ENCODE peak calls at places on chromosome 17, in seven cellular contexts. F, C, Z, E, Q, B and A are unnamed samples.

GRCh38 chr17:59762022-59762825 is 54.8 kb downstream of the VMP1 start:
- DNase-seq in Z (peak; percentile 89), F (peak; percentile 89), C (no peak), E (peak; percentile 78), B (peak; percentile 83), Q (peak; percentile 83), A (peak; percentile 77)

GRCh38 chr17:50963139-50963538 is 97.0 kb upstream of the TOB1 start:
- DNase-seq in C (no peak), Z (no peak), B (no peak), F (no peak), E (no peak), Q (no peak), A (peak; percentile 80)

GRCh38 chr17:31415640-31416502 is 24.4 kb downstream of the RAB11FIP4 start:
- DNase-seq in Q (no peak), F (no peak), E (no peak), B (no peak), Z (no peak), C (no peak), A (no peak)

GRCh38 chr17:49315974-49316570 is 46.0 kb downstream of the ZNF652 start:
- DNase-seq in C (no peak), Z (peak; percentile 9), Q (no peak), E (peak; percentile 60), B (no peak), F (peak; percentile 27), A (no peak)

GRCh38 chr17:27218719-27219488 is 75.0 kb upstream of the WSB1 start:
- DNase-seq in C (no peak), E (no peak), B (no peak), F (no peak), Z (no peak), Q (no peak), A (no peak)

GRCh38 chr17:47945080-47945479 is 3.7 kb downstream of the PNPO start:
- DNase-seq in F (no peak), Q (no peak), Z (no peak), C (no peak), B (no peak), E (no peak), A (no peak)

GRCh38 chr17:58986005-58986404 is 120.7 kb downstream of the TRIM37 start:
- DNase-seq in B (no peak), Z (no peak), C (no peak), F (peak; percentile 11), Q (no peak), E (no peak), A (no peak)

GRCh38 chr17:65055708-65056638 is 567 bp downstream of the GNA13 start:
- DNase-seq in Z (peak; percentile 68), E (peak; percentile 50), B (peak; percentile 75), F (peak; percentile 22), C (peak; percentile 43), Q (peak; percentile 47), A (peak; percentile 70)

GRCh38 chr17:76383645-76384221 is 676 bp upstream of the SPHK1 start:
- DNase-seq in E (peak; percentile 37), Z (peak; percentile 84), Q (no peak), C (peak; percentile 74), F (peak; percentile 53), B (peak; percentile 68), A (peak; percentile 78)

GRCh38 chr17:29574732-29575510 is 6.4 kb downstream of the TP53I13 start:
- DNase-seq in Z (no peak), Q (no peak), C (no peak), F (no peak), B (no peak), E (no peak), A (no peak)

GRCh38 chr17:50565559-50566350 is 5.2 kb downstream of the CACNA1G start:
- DNase-seq in Q (no peak), F (peak; percentile 4), E (no peak), B (no peak), C (peak; percentile 82), Z (peak; percentile 54), A (no peak)

GRCh38 chr17:51128089-51128488 is 7.4 kb upstream of the SPAG9 start:
- DNase-seq in B (no peak), E (no peak), F (no peak), Z (peak; percentile 45), Q (no peak), C (no peak), A (no peak)

GRCh38 chr17:27996157-27997043 is 46.1 kb upstream of the NLK start:
- DNase-seq in Z (no peak), F (no peak), B (no peak), Q (no peak), E (no peak), C (no peak), A (no peak)

GRCh38 chr17:50372222-50372621 is 762 bp downstream of the MRPL27 start:
- DNase-seq in Q (no peak), C (no peak), B (no peak), E (no peak), Z (no peak), F (no peak), A (no peak)

GRCh38 chr17:20073056-20073979 is 64.2 kb downstream of the SPECC1 start:
- DNase-seq in B (no peak), F (peak; percentile 10), Z (no peak), E (no peak), C (no peak), Q (no peak), A (peak; percentile 41)

GRCh38 chr17:18182190-18182977 is 1.2 kb upstream of the ALKBH5 start:
- DNase-seq in F (no peak), E (no peak), Z (no peak), C (peak; percentile 46), Q (no peak), B (peak; percentile 16), A (peak; percentile 22)

GRCh38 chr17:71392715-71393567 is 727.9 kb upstream of the SOX9 start:
- DNase-seq in F (peak; percentile 74), C (no peak), Q (peak; percentile 30), B (no peak), E (peak; percentile 41), Z (no peak), A (peak; percentile 37)

GRCh38 chr17:57833597-57833939 is 16.3 kb downstream of the MRPS23 start:
- DNase-seq in F (no peak), E (no peak), Q (no peak), C (no peak), B (no peak), Z (no peak), A (no peak)

GRCh38 chr17:64240261-64240740 is 22.8 kb downstream of the TEX2 start:
- DNase-seq in E (no peak), Q (peak; percentile 33), Z (peak; percentile 44), B (no peak), F (peak; percentile 21), C (peak; percentile 49), A (no peak)

GRCh38 chr17:35726609-35727460 is 4.6 kb upstream of the RASL10B start:
- DNase-seq in B (no peak), Q (peak; percentile 49), C (no peak), Z (peak; percentile 96), E (peak; percentile 58), F (peak; percentile 88), A (peak; percentile 98)

GRCh38 chr17:37516131-37516561 is 26.5 kb downstream of the DUSP14 start:
- DNase-seq in C (no peak), B (no peak), Q (no peak), F (peak; percentile 50), Z (peak; percentile 30), E (no peak), A (no peak)

GRCh38 chr17:17144916-17145665 is 61.0 kb downstream of the PLD6 start:
- DNase-seq in Q (no peak), C (no peak), F (no peak), E (no peak), B (no peak), Z (no peak), A (no peak)

GRCh38 chr17:57604771-57605733 is 140.0 kb downstream of the CCDC182 start:
- DNase-seq in Q (no peak), F (peak; percentile 55), B (no peak), Z (peak; percentile 64), C (peak; percentile 38), E (no peak), A (peak; percentile 81)

GRCh38 chr17:68771867-68772515 is 170.8 kb upstream of the FAM20A start:
- DNase-seq in E (peak; percentile 81), B (peak; percentile 82), Q (peak; percentile 39), Z (peak; percentile 76), C (peak; percentile 61), F (peak; percentile 75), A (peak; percentile 87)

GRCh38 chr17:15660077-15660476 is 24.0 kb downstream of the TRIM16 start:
- DNase-seq in Q (no peak), C (no peak), F (no peak), E (peak; percentile 52), Z (no peak), B (peak; percentile 86), A (no peak)

GRCh38 chr17:7309628-7310027 is 2.2 kb downstream of the EIF5A start:
- DNase-seq in B (no peak), Z (no peak), E (no peak), C (no peak), F (no peak), Q (no peak), A (no peak)
- H3K9ac ChIP-seq in B (no peak overlapping the region), Z (peak overlapping the region; percentile 98), E (no peak overlapping the region), C (no peak overlapping the region), F (no peak overlapping the region), Q (no peak overlapping the region), A (peak overlapping the region; percentile 96)

GRCh38 chr17:10304758-10305300 is 68.0 kb downstream of the MYH13 start:
- DNase-seq in Q (no peak), Z (no peak), F (no peak), C (no peak), E (no peak), B (no peak), A (no peak)
- H3K4me1 ChIP-seq in Q (no peaks in the 10 kb centered on the region), Z (no peaks in the 10 kb centered on the region), F (no peaks in the 10 kb centered on the region), C (no peaks in the 10 kb centered on the region), E (no peaks in the 10 kb centered on the region), B (no peaks in the 10 kb centered on the region), A (no peaks in the 10 kb centered on the region)

DNA sequence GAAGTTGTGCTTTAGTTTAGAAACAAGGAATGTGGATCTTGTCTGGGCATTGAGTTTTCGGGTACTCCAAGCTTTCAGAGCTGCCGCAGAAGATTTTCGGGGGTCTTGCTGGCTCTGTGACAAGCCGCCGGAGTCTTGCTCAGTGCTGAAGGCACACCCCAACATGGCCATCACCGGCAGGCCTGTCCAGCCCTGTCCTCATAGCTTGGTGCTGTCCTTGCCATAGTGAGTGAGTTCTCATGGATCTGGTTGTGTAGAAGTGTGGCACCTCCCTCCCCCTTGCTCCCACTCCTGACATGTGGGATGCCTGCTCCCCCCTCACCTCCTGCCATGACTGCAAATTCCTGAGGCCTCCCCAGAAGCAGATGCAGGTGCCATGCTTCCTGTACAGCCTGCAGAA is 69.9 kb downstream of the METRNL start:
- DNase-seq in Z (no peak), F (no peak), C (no peak), B (no peak), Q (no peak), E (no peak), A (no peak)
- H3K9me3 ChIP-seq in Z (no peaks in the 10 kb centered on the region), F (peaks cover 5% of the 10 kb centered on the region), C (no peaks in the 10 kb centered on the region), B (no peaks in the 10 kb centered on the region), Q (no peaks in the 10 kb centered on the region), E (no peaks in the 10 kb centered on the region), A (no peaks in the 10 kb centered on the region)

DNA sequence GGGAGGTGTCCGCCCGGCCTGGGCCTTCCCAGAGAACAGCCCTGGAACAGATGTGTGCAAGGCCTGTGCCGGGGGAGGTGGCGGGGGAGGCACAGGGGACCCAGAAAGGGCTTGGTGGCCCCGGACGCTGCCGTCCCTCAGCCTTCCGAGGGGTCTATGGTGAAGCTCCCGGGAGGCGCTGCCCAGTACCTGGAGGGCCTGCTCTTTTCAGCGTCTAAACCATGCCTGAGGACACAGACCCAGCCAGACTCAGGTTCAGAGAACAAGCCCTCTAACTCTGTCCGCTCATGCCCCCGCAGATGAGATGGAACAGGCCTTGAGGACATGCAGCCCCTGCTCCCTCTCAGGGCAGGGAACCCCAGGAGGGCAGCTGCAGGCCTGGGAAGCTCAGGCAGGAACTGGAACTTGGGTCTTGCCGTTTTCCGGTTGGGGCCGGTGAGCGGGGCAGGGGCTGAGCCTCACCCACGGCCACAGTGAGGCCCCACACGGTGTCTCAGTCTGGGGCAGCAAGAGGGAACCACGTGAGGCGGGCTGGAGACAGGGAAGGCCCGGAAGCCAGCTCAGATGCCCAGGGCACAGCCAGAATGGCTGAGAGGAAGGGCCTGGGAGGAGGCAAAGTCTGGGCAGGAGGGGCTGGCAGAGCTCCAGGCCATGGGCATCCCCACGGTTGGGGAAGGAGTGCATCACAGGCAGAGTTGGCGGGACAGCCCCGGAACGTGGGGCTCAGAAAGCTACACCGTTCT is 12.5 kb downstream of the SLC16A3 start:
- DNase-seq in Q (peak; percentile 81), F (peak; percentile 36), B (peak; percentile 85), C (no peak), Z (peak; percentile 59), E (peak; percentile 74), A (peak; percentile 74)
- H3K9ac ChIP-seq in Q (no peak overlapping the region), F (no peak overlapping the region), B (no peak overlapping the region), C (no peak overlapping the region), Z (peak overlapping the region; percentile 67), E (no peak overlapping the region), A (peak overlapping the region; percentile 75)